ENCODE peak calls at places on chromosomes 11 and 22, in ten cellular contexts. One of them, this sample, is unnamed.

GRCh38 chr22:29731058-29731850 is 11.5 kb downstream of the CABP7 start:
- DNase-seq in Peyer's patch: no peak
- DNase-seq in dorsolateral prefrontal cortex: no peak
- DNase-seq in AG10803: no peak
- DNase-seq in lung: no peak
- DNase-seq in GM12865: no peak
- DNase-seq in NB4: no peak
- DNase-seq in prostate gland: no peak
- DNase-seq in ovary: no peak
- DNase-seq in cardiac muscle cell: no peak
- DNase-seq in this sample: no peak

GRCh38 chr11:36115378-36115801 is 171.5 kb downstream of the LDLRAD3 start:
- DNase-seq in AG10803: no peak
- DNase-seq in dorsolateral prefrontal cortex: no peak
- DNase-seq in NB4: no peak
- DNase-seq in lung: no peak
- DNase-seq in Peyer's patch: no peak
- DNase-seq in cardiac muscle cell: no peak
- DNase-seq in prostate gland: no peak
- DNase-seq in GM12865: no peak
- DNase-seq in ovary: no peak
- DNase-seq in this sample: no peak

GRCh38 chr11:119100246-119100959 is 1.2 kb downstream of the DPAGT1 start:
- DNase-seq in dorsolateral prefrontal cortex: no peak
- DNase-seq in AG10803: peak; percentile 65
- DNase-seq in NB4: peak; percentile 68
- DNase-seq in ovary: no peak
- DNase-seq in cardiac muscle cell: peak; percentile 61
- DNase-seq in lung: no peak
- DNase-seq in prostate gland: no peak
- DNase-seq in GM12865: no peak
- DNase-seq in Peyer's patch: no peak
- DNase-seq in this sample: no peak

GRCh38 chr11:43397251-43397650 is 38.5 kb downstream of the TTC17 start:
- DNase-seq in ovary: no peak
- DNase-seq in AG10803: no peak
- DNase-seq in dorsolateral prefrontal cortex: no peak
- DNase-seq in lung: no peak
- DNase-seq in prostate gland: no peak
- DNase-seq in NB4: no peak
- DNase-seq in Peyer's patch: no peak
- DNase-seq in cardiac muscle cell: no peak
- DNase-seq in GM12865: no peak
- DNase-seq in this sample: no peak

GRCh38 chr22:46267431-46268279 is at the start of gene TTC38:
- DNase-seq in Peyer's patch: peak; percentile 68
- DNase-seq in AG10803: peak; percentile 75
- DNase-seq in lung: peak; percentile 92
- DNase-seq in GM12865: peak; percentile 79
- DNase-seq in cardiac muscle cell: peak; percentile 90
- DNase-seq in ovary: peak; percentile 91
- DNase-seq in dorsolateral prefrontal cortex: peak; percentile 67
- DNase-seq in prostate gland: peak; percentile 92
- DNase-seq in NB4: peak; percentile 87
- DNase-seq in this sample: peak; percentile 93

GRCh38 chr11:67160872-67161783 is 42.1 kb downstream of the KDM2A start:
- DNase-seq in AG10803: peak; percentile 13
- DNase-seq in cardiac muscle cell: no peak
- DNase-seq in GM12865: peak; percentile 23
- DNase-seq in lung: no peak
- DNase-seq in ovary: no peak
- DNase-seq in dorsolateral prefrontal cortex: no peak
- DNase-seq in NB4: no peak
- DNase-seq in Peyer's patch: no peak
- DNase-seq in prostate gland: no peak
- DNase-seq in this sample: no peak

GRCh38 chr22:25069758-25070461 is 117.4 kb downstream of the KIAA1671 start:
- DNase-seq in ovary: peak; percentile 65
- DNase-seq in lung: no peak
- DNase-seq in cardiac muscle cell: peak; percentile 21
- DNase-seq in Peyer's patch: no peak
- DNase-seq in AG10803: no peak
- DNase-seq in dorsolateral prefrontal cortex: no peak
- DNase-seq in prostate gland: peak; percentile 55
- DNase-seq in NB4: no peak
- DNase-seq in GM12865: no peak
- DNase-seq in this sample: no peak

GRCh38 chr22:50691521-50691920 is 18.9 kb downstream of the SHANK3 start:
- DNase-seq in dorsolateral prefrontal cortex: peak; percentile 32
- DNase-seq in prostate gland: no peak
- DNase-seq in Peyer's patch: peak; percentile 29
- DNase-seq in cardiac muscle cell: peak; percentile 62
- DNase-seq in AG10803: peak; percentile 29
- DNase-seq in GM12865: peak; percentile 56
- DNase-seq in ovary: no peak
- DNase-seq in lung: no peak
- DNase-seq in NB4: peak; percentile 62
- DNase-seq in this sample: peak; percentile 74

GRCh38 chr11:16613401-16614381 is 124.8 kb upstream of the C11orf58 start:
- DNase-seq in GM12865: peak; percentile 79
- DNase-seq in lung: peak; percentile 86
- DNase-seq in ovary: peak; percentile 84
- DNase-seq in Peyer's patch: peak; percentile 38
- DNase-seq in AG10803: peak; percentile 76
- DNase-seq in cardiac muscle cell: peak; percentile 90
- DNase-seq in NB4: peak; percentile 77
- DNase-seq in prostate gland: peak; percentile 81
- DNase-seq in dorsolateral prefrontal cortex: peak; percentile 72
- DNase-seq in this sample: peak; percentile 69

GRCh38 chr11:15991174-15991655 is 365.1 kb downstream of the SOX6 start:
- DNase-seq in Peyer's patch: no peak
- DNase-seq in dorsolateral prefrontal cortex: no peak
- DNase-seq in ovary: no peak
- DNase-seq in prostate gland: no peak
- DNase-seq in NB4: no peak
- DNase-seq in lung: no peak
- DNase-seq in AG10803: no peak
- DNase-seq in cardiac muscle cell: no peak
- DNase-seq in GM12865: no peak
- DNase-seq in this sample: no peak

GRCh38 chr11:3021125-3021524 is 29.0 kb upstream of the NAP1L4 start:
- DNase-seq in Peyer's patch: no peak
- DNase-seq in cardiac muscle cell: peak; percentile 32
- DNase-seq in ovary: no peak
- DNase-seq in GM12865: peak; percentile 52
- DNase-seq in AG10803: no peak
- DNase-seq in NB4: peak; percentile 53
- DNase-seq in lung: no peak
- DNase-seq in dorsolateral prefrontal cortex: no peak
- DNase-seq in prostate gland: peak; percentile 47
- DNase-seq in this sample: peak; percentile 51

GRCh38 chr11:1942541-1943260 is 4.4 kb upstream of the MRPL23 start:
- DNase-seq in GM12865: no peak
- DNase-seq in Peyer's patch: no peak
- DNase-seq in NB4: no peak
- DNase-seq in dorsolateral prefrontal cortex: no peak
- DNase-seq in lung: peak; percentile 22
- DNase-seq in ovary: no peak
- DNase-seq in AG10803: no peak
- DNase-seq in prostate gland: no peak
- DNase-seq in cardiac muscle cell: no peak
- DNase-seq in this sample: no peak

GRCh38 chr22:46547179-46547882 is 9.9 kb upstream of the CELSR1 start:
- DNase-seq in Peyer's patch: no peak
- DNase-seq in lung: no peak
- DNase-seq in ovary: no peak
- DNase-seq in dorsolateral prefrontal cortex: no peak
- DNase-seq in NB4: no peak
- DNase-seq in prostate gland: peak; percentile 68
- DNase-seq in cardiac muscle cell: peak; percentile 72
- DNase-seq in AG10803: peak; percentile 81
- DNase-seq in GM12865: no peak
- DNase-seq in this sample: peak; percentile 81

GRCh38 chr11:108498046-108498815 is at the start of gene POGLUT3:
- DNase-seq in cardiac muscle cell: peak; percentile 71
- DNase-seq in lung: peak; percentile 45
- DNase-seq in AG10803: peak; percentile 41
- DNase-seq in ovary: peak; percentile 73
- DNase-seq in GM12865: peak; percentile 68
- DNase-seq in dorsolateral prefrontal cortex: peak; percentile 41
- DNase-seq in NB4: peak; percentile 86
- DNase-seq in prostate gland: peak; percentile 29
- DNase-seq in Peyer's patch: peak; percentile 22
- DNase-seq in this sample: peak; percentile 35

GRCh38 chr22:23762866-23763578 is at the start of gene C22orf15:
- DNase-seq in lung: no peak
- DNase-seq in ovary: no peak
- DNase-seq in NB4: peak; percentile 58
- DNase-seq in dorsolateral prefrontal cortex: no peak
- DNase-seq in AG10803: peak; percentile 54
- DNase-seq in cardiac muscle cell: peak; percentile 66
- DNase-seq in Peyer's patch: peak; percentile 40
- DNase-seq in prostate gland: no peak
- DNase-seq in GM12865: no peak
- DNase-seq in this sample: peak; percentile 73

GRCh38 chr11:47254381-47254780 is 3.4 kb upstream of the NR1H3 start:
- DNase-seq in GM12865: no peak
- DNase-seq in lung: no peak
- DNase-seq in Peyer's patch: no peak
- DNase-seq in cardiac muscle cell: peak; percentile 31
- DNase-seq in NB4: peak; percentile 25
- DNase-seq in dorsolateral prefrontal cortex: no peak
- DNase-seq in ovary: no peak
- DNase-seq in AG10803: no peak
- DNase-seq in prostate gland: no peak
- DNase-seq in this sample: peak; percentile 27

DNA sequence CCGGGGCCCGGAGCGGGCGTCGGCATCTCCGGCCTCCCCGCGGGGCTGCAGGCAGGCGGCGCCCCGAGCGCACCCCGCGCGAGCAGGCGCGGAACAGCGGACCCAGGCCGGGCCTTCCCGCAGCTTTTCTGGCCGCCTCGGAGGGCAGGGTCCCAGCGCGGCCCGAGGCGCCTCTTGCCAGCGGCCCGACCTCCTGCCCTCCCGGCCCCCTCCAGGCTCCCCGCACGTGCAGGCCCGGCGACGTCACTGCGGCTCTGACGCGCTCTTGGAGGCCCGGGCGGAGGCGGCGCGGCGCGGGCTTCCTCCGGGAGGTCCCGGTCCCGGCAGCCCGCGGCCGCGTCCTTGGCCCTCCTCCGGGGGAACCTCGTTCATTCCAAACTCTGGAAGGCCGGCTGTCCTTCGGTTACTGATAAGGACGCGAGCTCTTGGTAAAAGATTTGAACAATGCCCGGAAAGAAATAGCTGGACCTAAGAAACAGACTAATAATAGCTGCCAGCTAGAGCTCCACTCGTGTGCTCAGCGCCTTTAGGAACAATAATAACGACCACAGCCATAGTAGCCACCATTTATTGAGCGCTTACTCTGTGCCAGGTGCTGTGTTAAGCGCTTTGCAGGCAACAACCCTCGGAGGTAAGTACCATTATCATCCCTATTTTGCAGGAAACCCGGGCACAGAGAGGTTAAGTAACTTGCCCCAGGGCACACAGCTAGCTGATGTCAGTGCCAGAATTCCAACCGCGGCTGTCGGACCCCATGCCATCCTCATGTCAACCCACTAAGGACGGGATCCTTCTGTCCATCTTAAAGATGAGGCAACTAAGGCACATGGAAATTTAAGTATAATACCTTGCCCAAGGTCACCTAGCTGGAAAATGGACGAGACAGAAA is 39.1 kb upstream of the CREB3L1 start:
- DNase-seq in prostate gland: peak; percentile 14
- DNase-seq in dorsolateral prefrontal cortex: peak; percentile 36
- DNase-seq in Peyer's patch: peak; percentile 48
- DNase-seq in NB4: peak; percentile 83
- DNase-seq in cardiac muscle cell: peak; percentile 86
- DNase-seq in ovary: peak; percentile 90
- DNase-seq in lung: peak; percentile 64
- DNase-seq in GM12865: no peak
- DNase-seq in AG10803: peak; percentile 47
- DNase-seq in this sample: peak; percentile 88
- TF ChIP-seq CTCF in prostate gland: peak; percentile 49
- TF ChIP-seq CTCF in dorsolateral prefrontal cortex: no peak
- TF ChIP-seq CTCF in Peyer's patch: no peak
- TF ChIP-seq CTCF in NB4: no peak
- TF ChIP-seq CTCF in cardiac muscle cell: no peak
- TF ChIP-seq CTCF in ovary: no peak
- TF ChIP-seq CTCF in lung: no peak
- TF ChIP-seq CTCF in GM12865: no peak
- TF ChIP-seq CTCF in AG10803: no peak
- TF ChIP-seq CTCF in this sample: no peak

GRCh38 chr11:504994-505344 is 2.1 kb downstream of the RNH1 start:
- DNase-seq in NB4: no peak
- DNase-seq in Peyer's patch: no peak
- DNase-seq in AG10803: no peak
- DNase-seq in lung: no peak
- DNase-seq in prostate gland: no peak
- DNase-seq in cardiac muscle cell: no peak
- DNase-seq in GM12865: no peak
- DNase-seq in ovary: no peak
- DNase-seq in dorsolateral prefrontal cortex: no peak
- DNase-seq in this sample: no peak
- H3K4me3 ChIP-seq in NB4: peak overlapping the region; percentile 94
- H3K4me3 ChIP-seq in Peyer's patch: no peak overlapping the region
- H3K4me3 ChIP-seq in AG10803: peak overlapping the region; percentile 91
- H3K4me3 ChIP-seq in lung: no peak overlapping the region
- H3K4me3 ChIP-seq in prostate gland: peak overlapping the region; percentile 37
- H3K4me3 ChIP-seq in cardiac muscle cell: no peak overlapping the region
- H3K4me3 ChIP-seq in GM12865: peak overlapping the region; percentile 90
- H3K4me3 ChIP-seq in ovary: peak overlapping the region; percentile 25
- H3K4me3 ChIP-seq in dorsolateral prefrontal cortex: peak overlapping the region; percentile 50
- H3K4me3 ChIP-seq in this sample: peak overlapping the region; percentile 93

GRCh38 chr11:71343828-71344400 is 91.5 kb upstream of the SHANK2 start:
- DNase-seq in ovary: no peak
- DNase-seq in prostate gland: no peak
- DNase-seq in GM12865: no peak
- DNase-seq in AG10803: no peak
- DNase-seq in lung: no peak
- DNase-seq in Peyer's patch: no peak
- DNase-seq in dorsolateral prefrontal cortex: no peak
- DNase-seq in cardiac muscle cell: no peak
- DNase-seq in NB4: no peak
- DNase-seq in this sample: no peak
- TF ChIP-seq CTCF in ovary: no peak
- TF ChIP-seq CTCF in prostate gland: no peak
- TF ChIP-seq CTCF in GM12865: no peak
- TF ChIP-seq CTCF in AG10803: no peak
- TF ChIP-seq CTCF in lung: no peak
- TF ChIP-seq CTCF in Peyer's patch: no peak
- TF ChIP-seq CTCF in dorsolateral prefrontal cortex: no peak
- TF ChIP-seq CTCF in cardiac muscle cell: no peak
- TF ChIP-seq CTCF in NB4: no peak
- TF ChIP-seq CTCF in this sample: no peak

DNA sequence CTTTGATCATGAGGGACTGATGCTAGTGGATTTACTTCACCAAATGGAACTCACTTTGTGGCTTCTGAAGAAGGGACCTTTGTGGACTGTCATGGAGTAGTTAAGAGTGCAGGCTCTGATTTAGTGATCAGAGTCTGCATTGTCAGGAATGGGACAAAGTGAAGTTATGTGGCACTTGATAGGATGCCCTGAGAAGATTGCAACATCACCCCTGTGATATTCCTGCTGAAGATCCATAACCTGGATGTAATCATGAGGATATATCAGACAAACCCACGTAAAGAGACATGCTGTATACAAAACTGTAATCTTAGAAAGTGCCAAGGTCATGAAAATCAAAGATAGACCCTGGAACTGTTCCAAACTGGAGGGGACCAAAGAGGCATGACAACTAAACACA is 1.6 kb upstream of the TFIP11 start:
- DNase-seq in dorsolateral prefrontal cortex: no peak
- DNase-seq in lung: no peak
- DNase-seq in ovary: no peak
- DNase-seq in AG10803: no peak
- DNase-seq in prostate gland: no peak
- DNase-seq in GM12865: no peak
- DNase-seq in NB4: no peak
- DNase-seq in cardiac muscle cell: no peak
- DNase-seq in Peyer's patch: no peak
- DNase-seq in this sample: peak; percentile 19
- H3K4me3 ChIP-seq in dorsolateral prefrontal cortex: no peak overlapping the region
- H3K4me3 ChIP-seq in lung: no peak overlapping the region
- H3K4me3 ChIP-seq in ovary: no peak overlapping the region
- H3K4me3 ChIP-seq in AG10803: no peak overlapping the region
- H3K4me3 ChIP-seq in prostate gland: no peak overlapping the region
- H3K4me3 ChIP-seq in GM12865: no peak overlapping the region
- H3K4me3 ChIP-seq in NB4: peak overlapping the region; percentile 96
- H3K4me3 ChIP-seq in cardiac muscle cell: no peak overlapping the region
- H3K4me3 ChIP-seq in Peyer's patch: no peak overlapping the region
- H3K4me3 ChIP-seq in this sample: peak overlapping the region; percentile 80